ENCODE peak calls at places on chromosomes 4 and X, in five cellular contexts. A is AG09319, U is transverse colon, P is H9, E is choroid plexus epithelial cell. K is an unnamed sample.
A peak's percentile ranks its signal among the peaks of the same experiment; 100 is the strongest.

GRCh38 chr4:38055566-38055965 is 95.4 kb downstream of the PTTG2 start:
- DNase-seq in E (no peak), A (no peak), P (peak; percentile 36), U (no peak), K (no peak)

GRCh38 chr4:88963817-88964216 is 93.2 kb downstream of the FAM13A start:
- DNase-seq in A (no peak), P (no peak), E (peak; percentile 76), U (no peak), K (no peak)

GRCh38 chr4:68342139-68342538 is 7.8 kb downstream of the YTHDC1 start:
- DNase-seq in U (no peak), E (peak; percentile 90), A (no peak), P (no peak), K (no peak)

GRCh38 chr4:142238589-142238988 is 602.2 kb downstream of the IL15 start:
- DNase-seq in U (no peak), E (peak; percentile 51), A (peak; percentile 14), P (no peak), K (no peak)

GRCh38 chr4:121794505-121795192 is 6.5 kb upstream of the EXOSC9 start:
- DNase-seq in U (no peak), E (peak; percentile 32), A (no peak), P (no peak), K (no peak)

GRCh38 chr4:141395246-141395830 is 174.6 kb downstream of the ZNF330 start:
- DNase-seq in P (no peak), U (no peak), E (peak; percentile 16), A (no peak), K (no peak)

GRCh38 chrX:11530621-11531020 is 135.1 kb downstream of the ARHGAP6 start:
- DNase-seq in U (no peak), A (no peak), E (peak; percentile 39), P (no peak), K (no peak)

GRCh38 chr4:13919021-13919441 is 291.5 kb upstream of the BOD1L1 start:
- DNase-seq in P (no peak), U (no peak), A (peak; percentile 94), E (peak; percentile 90), K (no peak)

GRCh38 chrX:22220941-22221340 is 51.8 kb upstream of the CBLL2 start:
- DNase-seq in P (no peak), U (no peak), A (no peak), E (peak; percentile 52), K (no peak)

GRCh38 chrX:9912341-9912740 is 54.8 kb upstream of the CLDN34 start:
- DNase-seq in U (no peak), P (peak; percentile 62), A (no peak), E (no peak), K (no peak)

GRCh38 chr4:142404191-142404611 is 441.9 kb downstream of the INPP4B start:
- DNase-seq in E (peak; percentile 77), A (no peak), U (no peak), P (no peak), K (no peak)

GRCh38 chr4:118941799-118942198 is 53.1 kb downstream of the SYNPO2 start:
- DNase-seq in A (no peak), P (no peak), E (peak; percentile 26), U (no peak), K (no peak)

GRCh38 chr4:3426465-3427133 is 15.2 kb upstream of the HGFAC start:
- DNase-seq in U (no peak), E (no peak), A (no peak), P (no peak), K (no peak)

GRCh38 chrX:12910851-12911461 is 4.5 kb downstream of the TLR8 start:
- DNase-seq in P (no peak), A (no peak), U (no peak), E (no peak), K (no peak)

GRCh38 chr4:165288639-165289428 is 38.6 kb upstream of the MSMO1 start:
- DNase-seq in U (no peak), E (peak; percentile 90), P (no peak), A (peak; percentile 23), K (no peak)

GRCh38 chrX:124256209-124256608 is 76.3 kb upstream of the TEX13D start:
- DNase-seq in U (no peak), P (no peak), E (no peak), A (no peak), K (no peak)

GRCh38 chr4:43485196-43485595 is 592.7 kb downstream of the GRXCR1 start:
- DNase-seq in P (no peak), E (no peak), A (no peak), U (no peak), K (no peak)

GRCh38 chr4:140675599-140676231 is 80.5 kb downstream of the TBC1D9 start:
- DNase-seq in E (peak; percentile 60), A (no peak), P (no peak), U (no peak), K (no peak)

GRCh38 chr4:8702020-8702495 is 109.5 kb downstream of the CPZ start:
- DNase-seq in P (peak; percentile 15), U (peak; percentile 1), A (no peak), E (no peak), K (no peak)

GRCh38 chr4:76354517-76355473 is 48.3 kb downstream of the STBD1 start:
- DNase-seq in U (peak; percentile 11), E (no peak), P (no peak), A (no peak), K (no peak)

GRCh38 chr4:8879574-8879973 is 7.9 kb upstream of the HMX1 start:
- DNase-seq in A (no peak), U (no peak), P (no peak), E (no peak), K (no peak)

GRCh38 chrX:1390621-1391369 is 1.1 kb downstream of the SLC25A6 start:
- DNase-seq in E (no peak), P (no peak), A (no peak), U (peak; percentile 13), K (no peak)

GRCh38 chr4:26298198-26298950 is 22.4 kb upstream of the RBPJ start:
- DNase-seq in A (peak; percentile 46), P (no peak), E (peak; percentile 77), U (no peak), K (no peak)

GRCh38 chr4:54318904-54319303 is 89.8 kb downstream of the PDGFRA start:
- DNase-seq in E (peak; percentile 83), P (peak; percentile 42), A (peak; percentile 5), U (no peak), K (peak; percentile 53)

GRCh38 chr4:23332266-23332665 is 557.6 kb downstream of the PPARGC1A start:
- DNase-seq in U (no peak), E (no peak), P (no peak), A (no peak), K (no peak)

GRCh38 chrX:49271341-49271740 is 1.7 kb downstream of the PPP1R3F start:
- DNase-seq in P (no peak), U (no peak), E (no peak), A (no peak), K (no peak)

GRCh38 chr4:159281781-159282180 is 178.9 kb downstream of the RAPGEF2 start:
- DNase-seq in A (no peak), U (no peak), P (no peak), E (no peak), K (no peak)

GRCh38 chr4:151169223-151169622 is 69.8 kb downstream of the RPS3A start:
- DNase-seq in U (peak; percentile 62), P (no peak), A (peak; percentile 93), E (peak; percentile 98), K (no peak)

GRCh38 chrX:137563681-137564651 is 2.0 kb upstream of the ZIC3 start:
- DNase-seq in A (no peak), P (peak; percentile 65), E (peak; percentile 60), U (no peak), K (no peak)

GRCh38 chr4:153204247-153205027 is at the start of gene TRIM2:
- DNase-seq in P (peak; percentile 88), A (no peak), U (peak; percentile 86), E (peak; percentile 86), K (no peak)

GRCh38 chrX:104270916-104271512 is 16.3 kb upstream of the ESX1 start:
- DNase-seq in U (peak; percentile 14), P (peak; percentile 53), A (no peak), E (peak; percentile 47), K (no peak)

GRCh38 chrX:74280759-74281158 is 23.2 kb upstream of the ZCCHC13 start:
- DNase-seq in P (no peak), U (no peak), E (no peak), A (no peak), K (no peak)

GRCh38 chr4:118770741-118771187 is 65.2 kb downstream of the SEC24D start:
- DNase-seq in U (no peak), E (peak; percentile 65), P (no peak), A (no peak), K (no peak)

GRCh38 chrX:65598559-65599147 is 64.1 kb upstream of the LAS1L start:
- DNase-seq in E (no peak), A (no peak), U (no peak), P (no peak), K (no peak)

GRCh38 chrX:53317365-53318069 is 36.1 kb upstream of the IQSEC2 start:
- DNase-seq in A (peak; percentile 22), E (peak; percentile 56), U (peak; percentile 72), P (peak; percentile 68), K (peak; percentile 80)

DNA sequence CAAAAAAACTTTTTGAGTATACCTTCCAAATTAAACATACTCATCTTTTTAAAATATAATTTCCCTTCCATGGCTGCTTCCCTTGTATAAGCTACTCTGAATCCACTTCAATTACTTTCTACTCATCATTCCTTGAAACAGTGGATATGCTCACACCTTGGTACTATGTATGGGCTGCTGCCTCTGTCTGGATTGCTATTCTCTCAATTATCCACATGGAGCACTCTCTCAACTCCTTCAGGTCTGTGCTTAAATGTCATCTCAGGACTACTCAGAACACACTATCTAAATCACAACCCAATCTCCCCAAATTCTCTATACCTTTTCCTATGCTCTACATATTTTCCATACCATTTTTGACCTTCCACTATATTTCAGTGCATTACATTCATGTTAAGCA is 898.9 kb upstream of the EPHA5 start:
- DNase-seq in E (no peak), P (no peak), A (no peak), U (no peak), K (no peak)
- TF ChIP-seq CTCF in E (no peak), P (peak; percentile 28), A (no peak), U (no peak), K (no peak)

GRCh38 chrX:150205011-150205410 is 158.1 kb upstream of the MAMLD1 start:
- DNase-seq in P (no peak), U (no peak), A (no peak), E (peak; percentile 81), K (no peak)
- TF ChIP-seq CTCF in P (peak; percentile 19), U (no peak), A (no peak), E (peak; percentile 29), K (no peak)

GRCh38 chr4:116302990-116303735 is 782.2 kb downstream of the TRAM1L1 start:
- DNase-seq in U (no peak), A (no peak), E (no peak), P (no peak), K (no peak)

GRCh38 chr4:116303736-116304188 is 781.6 kb downstream of the TRAM1L1 start:
- DNase-seq in E (no peak), A (no peak), U (no peak), P (no peak), K (no peak)
- TF ChIP-seq CTCF in E (no peak), A (no peak), U (no peak), P (no peak), K (no peak)

DNA sequence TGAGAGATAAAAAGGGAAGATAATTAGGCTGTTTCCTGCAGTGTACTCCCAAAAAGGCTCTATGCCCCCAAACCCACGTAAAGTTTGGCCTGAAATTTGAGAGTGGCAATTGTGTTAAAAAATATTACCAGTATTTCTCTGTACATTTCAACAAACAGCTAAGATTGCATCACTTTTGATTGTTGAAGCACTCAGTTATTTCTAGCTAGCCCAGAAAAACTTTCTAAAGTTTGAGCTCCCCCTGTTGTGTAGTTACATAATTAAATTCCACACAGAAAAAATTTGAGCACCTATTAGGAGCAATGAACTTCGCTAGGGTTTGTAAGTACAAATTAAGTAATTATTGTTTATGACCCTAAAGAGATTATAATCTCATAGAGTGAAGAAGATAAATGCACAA is 109.4 kb downstream of the DLG3 start:
- DNase-seq in A (no peak), U (no peak), P (no peak), E (peak; percentile 52), K (no peak)
- TF ChIP-seq CTCF in A (peak; percentile 3), U (no peak), P (peak; percentile 28), E (no peak), K (no peak)

K was measured in GM20000.